ENCODE peak calls at places on chromosomes 11 and 22, in four cellular contexts. B is A549, J is gastrocnemius medialis, P is HepG2. K is an unnamed sample.

GRCh38 chr11:119618208-119618909 is 110.6 kb downstream of the NECTIN1 start:
- ATAC-seq in P (no peak), B (no peak), J (no peak), K (peak; percentile 22)

GRCh38 chr11:106695506-106695905 is 322.8 kb downstream of the GUCY1A2 start:
- ATAC-seq in J (no peak), P (no peak), B (no peak), K (no peak)

GRCh38 chr22:50656122-50657070 is 16.2 kb upstream of the SHANK3 start:
- ATAC-seq in P (peak; percentile 89), B (peak; percentile 70), J (peak; percentile 74), K (peak; percentile 85)

GRCh38 chr11:43908683-43909082 is 28.1 kb downstream of the ALKBH3 start:
- ATAC-seq in J (peak; percentile 97), P (no peak), B (no peak), K (no peak)

GRCh38 chr11:88131764-88132470 is 43.3 kb downstream of the RAB38 start:
- ATAC-seq in P (no peak), B (no peak), J (no peak), K (no peak)

GRCh38 chr22:33326540-33327295 is 268.5 kb upstream of the SYN3 start:
- ATAC-seq in P (no peak), J (no peak), B (no peak), K (no peak)

GRCh38 chr22:37431811-37432707 is 4.8 kb upstream of the ELFN2 start:
- ATAC-seq in B (peak; percentile 77), J (no peak), P (no peak), K (no peak)

GRCh38 chr22:43088616-43088978 is 594 bp downstream of the TTLL1 start:
- ATAC-seq in J (no peak), P (no peak), B (peak; percentile 2), K (no peak)

GRCh38 chr11:31947051-31947450 is 135.9 kb upstream of the PAX6 start:
- ATAC-seq in J (no peak), P (no peak), B (no peak), K (no peak)

GRCh38 chr11:65915101-65915820 is 3.6 kb downstream of the C11orf68 start:
- ATAC-seq in B (peak; percentile 6), P (peak; percentile 2), J (peak; percentile 2), K (no peak)
- TF ChIP-seq POLR2A in B (no peak), P (no peak), J (no peak), K (no peak)

GRCh38 chr11:1922411-1923113 is 3.1 kb downstream of the TNNT3 start:
- ATAC-seq in B (no peak), J (no peak), P (no peak), K (no peak)
- TF ChIP-seq POLR2A in B (no peak), J (no peak), P (no peak), K (no peak)

DNA sequence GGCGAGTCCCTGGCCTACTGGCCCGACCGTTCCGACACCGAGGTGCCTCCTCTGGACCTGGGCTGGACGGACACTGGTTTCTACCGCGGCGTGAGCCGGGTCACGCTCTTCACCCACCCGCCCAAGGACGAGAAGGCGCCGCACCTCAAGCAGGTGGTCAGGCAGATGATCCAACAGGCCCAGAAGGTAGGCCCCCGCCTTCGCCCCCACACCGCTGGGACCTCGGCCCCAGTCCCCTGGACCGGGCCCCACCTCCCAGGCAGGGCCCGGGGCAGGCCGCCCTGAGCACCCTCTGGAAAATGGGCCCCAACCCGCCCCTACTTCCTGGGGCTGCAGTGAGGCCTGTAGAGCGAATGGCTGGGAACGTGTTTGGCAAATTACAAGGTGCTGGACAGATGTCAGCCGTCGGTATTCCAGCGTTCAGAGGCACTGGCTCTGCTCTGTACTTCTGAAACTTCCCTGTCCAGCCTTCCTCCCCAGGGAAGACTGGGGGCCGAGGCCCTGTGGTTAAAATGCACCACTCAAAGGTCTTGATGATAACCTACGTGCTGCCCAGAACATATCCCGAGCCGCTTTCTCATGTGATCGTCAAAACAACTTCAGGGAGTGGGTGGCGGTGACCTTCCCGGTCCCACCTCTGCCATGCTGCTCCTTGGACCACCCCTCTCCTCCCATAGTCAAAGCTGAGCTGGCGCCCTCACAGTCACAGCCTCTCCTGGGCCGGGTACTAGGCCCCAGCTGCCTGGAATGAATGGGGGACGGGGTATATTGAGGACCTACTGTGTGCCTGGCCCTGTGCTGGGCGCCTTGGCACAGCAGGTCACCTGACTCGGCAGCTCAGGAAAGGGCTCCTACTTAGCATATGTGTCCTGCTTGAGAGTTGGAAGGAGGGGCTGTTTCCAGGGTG is 845 bp downstream of the FAM83F start:
- ATAC-seq in P (no peak), B (no peak), J (no peak), K (no peak)
- TF ChIP-seq POLR2A in P (no peak), B (no peak), J (no peak), K (no peak)

GRCh38 chr11:6608011-6608410 is 4.0 kb downstream of the TAF10 start:
- ATAC-seq in B (no peak), P (no peak), J (no peak), K (no peak)

GRCh38 chr11:6604081-6604626 is 580 bp downstream of the ILK start:
- ATAC-seq in P (peak; percentile 78), B (peak; percentile 59), J (peak; percentile 32), K (peak; percentile 17)

GRCh38 chr11:6607190-6607635 is 3.6 kb downstream of the ILK start:
- ATAC-seq in B (no peak), P (no peak), J (no peak), K (no peak)

GRCh38 chr11:6608726-6609501 is 3.1 kb downstream of the TAF10 start:
- ATAC-seq in J (no peak), P (no peak), B (no peak), K (no peak)

DNA sequence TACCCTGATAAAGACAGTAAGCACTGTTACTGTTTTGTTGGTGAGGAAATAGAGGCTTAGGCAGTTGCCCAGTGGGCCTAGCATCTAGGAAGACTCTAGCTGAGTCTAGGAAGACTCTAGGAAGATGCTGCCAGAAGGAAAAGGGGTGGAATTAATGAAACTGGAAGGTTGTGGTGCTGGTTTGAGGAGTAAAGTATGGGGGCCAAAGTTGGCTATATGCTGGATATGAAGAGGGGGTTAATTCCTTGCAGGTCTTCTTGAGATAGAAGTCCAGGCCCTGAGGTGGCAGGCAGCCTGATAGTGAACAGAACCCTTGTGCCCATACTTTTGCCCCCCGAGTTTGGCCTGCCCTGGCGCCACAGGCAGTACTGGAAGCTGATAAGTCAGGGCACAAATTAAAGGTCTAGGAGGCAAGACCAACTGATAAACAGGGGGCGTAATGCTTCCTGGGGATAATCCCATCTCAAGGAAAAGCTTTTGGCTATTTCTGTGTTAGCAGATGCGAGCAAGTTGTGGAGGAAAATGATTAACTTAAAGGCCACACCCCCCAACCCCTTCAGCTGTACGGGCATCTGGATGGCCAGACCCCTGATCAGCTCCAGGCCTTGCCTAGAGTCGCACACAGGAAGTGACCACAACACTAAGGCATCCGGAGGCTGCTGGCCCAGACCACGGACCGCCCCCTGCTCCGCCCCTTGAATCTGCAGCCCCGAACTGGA is 3.1 kb downstream of the ILK start:
- ATAC-seq in B (peak; percentile 72), P (peak; percentile 86), J (peak; percentile 55), K (peak; percentile 83)
- TF ChIP-seq POLR2A in B (peak; percentile 47), P (no peak), J (peak; percentile 72), K (peak; percentile 81)

GRCh38 chr11:61972796-61973602 is 5.6 kb upstream of the FTH1 start:
- ATAC-seq in J (no peak), P (peak; percentile 78), B (peak; percentile 1), K (peak; percentile 14)
- TF ChIP-seq POLR2A in J (no peak), P (peak; percentile 80), B (no peak), K (no peak)

GRCh38 chr22:40950888-40951794 is at the start of gene RBX1:
- ATAC-seq in J (peak; percentile 94), B (peak; percentile 96), P (peak; percentile 94), K (peak; percentile 97)
- TF ChIP-seq POLR2A in J (peak; percentile 77), B (peak; percentile 56), P (peak; percentile 83), K (peak; percentile 84)

DNA sequence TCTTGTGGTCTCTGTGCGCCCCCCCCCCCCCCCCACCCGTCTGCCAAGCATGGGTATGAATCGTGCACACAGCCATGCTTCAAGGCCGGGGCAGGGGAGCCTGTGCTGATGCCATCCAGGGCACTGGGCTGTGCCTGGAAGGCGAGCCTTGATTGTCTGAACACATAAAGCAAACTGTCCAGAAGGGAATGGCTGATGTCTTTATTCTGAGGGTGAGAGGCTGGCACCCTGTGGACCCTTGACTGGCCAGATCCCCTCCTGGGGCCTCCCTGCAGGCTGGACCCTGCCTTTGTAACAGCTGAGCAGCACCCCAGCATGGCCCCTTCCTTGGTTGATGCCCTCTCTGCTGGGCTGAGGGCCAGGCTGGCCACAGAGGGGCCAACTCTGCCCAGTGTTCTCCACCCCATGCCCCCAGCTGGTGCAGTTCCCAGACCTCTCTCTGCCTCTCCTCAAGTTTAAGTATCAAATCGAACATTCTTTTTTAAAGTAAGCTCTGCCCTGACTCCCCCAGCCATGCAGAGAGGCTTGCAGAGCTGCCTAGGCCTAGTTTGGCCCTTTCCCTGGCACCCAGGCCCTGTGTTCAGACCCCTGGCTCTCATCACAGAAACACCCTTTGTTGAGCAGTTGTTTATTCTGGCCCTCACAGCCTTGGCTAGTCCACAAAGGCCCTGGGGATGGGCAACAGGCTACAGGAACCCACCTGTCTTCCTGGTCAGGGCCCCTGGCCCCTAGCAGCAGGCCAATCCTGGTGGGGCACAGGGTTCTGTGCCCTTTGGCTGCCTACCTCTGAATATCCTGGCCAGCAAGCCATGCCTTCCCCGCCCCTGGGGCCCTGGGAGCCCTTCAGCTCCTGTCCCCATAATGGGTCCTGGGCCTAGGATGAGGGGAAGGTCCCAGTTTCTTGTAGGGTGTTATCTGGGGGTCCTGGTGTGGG is 3.9 kb upstream of the RANBP1 start:
- ATAC-seq in B (no peak), P (no peak), J (no peak), K (no peak)
- TF ChIP-seq POLR2A in B (no peak), P (no peak), J (no peak), K (no peak)

DNA sequence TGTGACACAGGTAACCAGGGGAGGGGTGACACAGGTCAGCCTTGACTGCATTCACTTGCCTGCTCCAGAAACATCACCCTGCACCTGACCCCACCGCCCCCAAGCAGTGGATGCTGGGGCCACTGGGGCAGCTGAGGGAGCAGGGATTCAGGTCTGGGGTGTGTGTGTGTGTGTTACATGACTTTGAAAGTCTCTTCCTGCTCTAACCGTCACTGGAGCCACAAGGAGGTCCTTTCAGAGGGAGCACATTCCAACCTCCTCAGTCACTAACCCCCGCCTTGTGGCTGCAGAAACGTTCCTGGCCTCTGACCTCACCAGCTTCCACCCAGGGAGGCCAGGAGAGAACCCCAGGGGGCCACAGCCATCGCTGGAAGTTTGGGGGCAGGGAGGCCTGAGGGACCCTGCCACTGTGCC is 2.9 kb upstream of the FOSL1 start:
- ATAC-seq in J (no peak), P (peak; percentile 40), B (peak; percentile 57), K (no peak)
- TF ChIP-seq POLR2A in J (no peak), P (no peak), B (no peak), K (no peak)

DNA sequence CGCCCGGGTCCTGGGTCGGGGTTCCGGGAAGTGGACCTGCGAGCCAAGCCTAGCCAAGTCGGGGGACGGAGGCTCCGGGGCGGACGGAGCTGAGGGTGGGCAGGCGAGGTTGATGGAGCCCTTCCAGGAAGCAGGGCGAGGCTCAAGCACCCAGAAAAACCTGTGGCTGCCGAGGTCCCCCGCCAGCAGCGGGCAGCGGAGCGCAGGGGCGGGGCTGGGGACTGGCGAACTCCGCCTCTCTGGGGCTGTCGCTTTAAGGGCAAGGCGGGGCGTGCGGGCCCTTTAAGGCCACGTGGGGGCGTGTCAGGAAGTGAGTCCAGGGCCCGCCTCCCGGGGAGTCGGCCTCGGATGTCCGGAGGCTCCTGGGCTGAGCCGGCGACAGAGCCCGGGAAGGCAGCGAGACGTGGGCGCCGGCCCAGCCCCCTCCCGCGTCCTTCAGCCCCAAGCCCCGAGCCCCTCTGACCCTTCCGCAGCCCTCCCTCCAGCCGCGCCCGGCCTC is at the start of gene SLC35C1:
- ATAC-seq in B (peak; percentile 90), P (peak; percentile 92), J (peak; percentile 87), K (peak; percentile 96)
- TF ChIP-seq POLR2A in B (peak; percentile 68), P (peak; percentile 84), J (peak; percentile 88), K (peak; percentile 81)

K was measured in gastroesophageal sphincter.